ENCODE peak calls at places on chromosomes 13 and 19, in five cellular contexts. One of them, this sample, is unnamed. For H3K9me3, the result is how much of the 10 kb centered on the place peaks cover.

GRCh38 chr19:23273022-23273593 is 22.9 kb upstream of the ZNF724 start:
- DNase-seq in pancreas: no peak
- DNase-seq in ovary: no peak
- DNase-seq in mammary epithelial cell: peak
- DNase-seq in OCI-LY7: peak
- DNase-seq in this sample: no peak

GRCh38 chr19:16467581-16467980 is 4.2 kb downstream of the EPS15L1 start:
- DNase-seq in pancreas: no peak
- DNase-seq in ovary: no peak
- DNase-seq in mammary epithelial cell: no peak
- DNase-seq in OCI-LY7: no peak
- DNase-seq in this sample: peak

GRCh38 chr13:110714798-110715394 is 1.4 kb downstream of the ING1 start:
- DNase-seq in pancreas: peak
- DNase-seq in ovary: peak
- DNase-seq in mammary epithelial cell: no peak
- DNase-seq in OCI-LY7: peak
- DNase-seq in this sample: peak

GRCh38 chr19:1088419-1089066 is 6.6 kb downstream of the POLR2E start:
- DNase-seq in pancreas: no peak
- DNase-seq in ovary: no peak
- DNase-seq in mammary epithelial cell: no peak
- DNase-seq in OCI-LY7: no peak
- DNase-seq in this sample: peak

GRCh38 chr13:80341771-80342271 is 895 bp upstream of the SPRY2 start:
- DNase-seq in pancreas: peak
- DNase-seq in ovary: peak
- DNase-seq in mammary epithelial cell: no peak
- DNase-seq in OCI-LY7: no peak
- DNase-seq in this sample: peak

GRCh38 chr13:43561081-43561480 is 225.7 kb downstream of the ENOX1 start:
- DNase-seq in pancreas: no peak
- DNase-seq in ovary: no peak
- DNase-seq in mammary epithelial cell: no peak
- DNase-seq in OCI-LY7: no peak
- DNase-seq in this sample: no peak

GRCh38 chr19:36604656-36605100 is 435 bp upstream of the ZNF382 start:
- DNase-seq in pancreas: peak
- DNase-seq in ovary: no peak
- DNase-seq in mammary epithelial cell: peak
- DNase-seq in OCI-LY7: no peak
- DNase-seq in this sample: peak

GRCh38 chr19:15564534-15565168 is 50.4 kb upstream of the CYP4F8 start:
- DNase-seq in pancreas: no peak
- DNase-seq in ovary: no peak
- DNase-seq in mammary epithelial cell: no peak
- DNase-seq in OCI-LY7: no peak
- DNase-seq in this sample: no peak

GRCh38 chr19:41670755-41671154 is 17.3 kb downstream of the CEACAM7 start:
- DNase-seq in pancreas: no peak
- DNase-seq in ovary: no peak
- DNase-seq in mammary epithelial cell: no peak
- DNase-seq in OCI-LY7: no peak
- DNase-seq in this sample: no peak

GRCh38 chr13:30908416-30908980 is 2.4 kb downstream of the MEDAG start:
- DNase-seq in pancreas: no peak
- DNase-seq in ovary: peak
- DNase-seq in mammary epithelial cell: no peak
- DNase-seq in OCI-LY7: no peak
- DNase-seq in this sample: peak

GRCh38 chr13:26400545-26400944 is 146.6 kb downstream of the CDK8 start:
- DNase-seq in pancreas: no peak
- DNase-seq in ovary: no peak
- DNase-seq in mammary epithelial cell: no peak
- DNase-seq in OCI-LY7: no peak
- DNase-seq in this sample: no peak

GRCh38 chr13:98267080-98267912 is 90.2 kb upstream of the RNF113B start:
- DNase-seq in pancreas: peak
- DNase-seq in ovary: no peak
- DNase-seq in mammary epithelial cell: peak
- DNase-seq in OCI-LY7: no peak
- DNase-seq in this sample: peak

GRCh38 chr19:57465680-57466381 is 8.9 kb upstream of the VN1R1 start:
- DNase-seq in pancreas: no peak
- DNase-seq in ovary: no peak
- DNase-seq in mammary epithelial cell: peak
- DNase-seq in OCI-LY7: peak
- DNase-seq in this sample: no peak
- H3K9me3 ChIP-seq in pancreas: under half
- H3K9me3 ChIP-seq in ovary: under half
- H3K9me3 ChIP-seq in mammary epithelial cell: under half
- H3K9me3 ChIP-seq in OCI-LY7: under half
- H3K9me3 ChIP-seq in this sample: under half

DNA sequence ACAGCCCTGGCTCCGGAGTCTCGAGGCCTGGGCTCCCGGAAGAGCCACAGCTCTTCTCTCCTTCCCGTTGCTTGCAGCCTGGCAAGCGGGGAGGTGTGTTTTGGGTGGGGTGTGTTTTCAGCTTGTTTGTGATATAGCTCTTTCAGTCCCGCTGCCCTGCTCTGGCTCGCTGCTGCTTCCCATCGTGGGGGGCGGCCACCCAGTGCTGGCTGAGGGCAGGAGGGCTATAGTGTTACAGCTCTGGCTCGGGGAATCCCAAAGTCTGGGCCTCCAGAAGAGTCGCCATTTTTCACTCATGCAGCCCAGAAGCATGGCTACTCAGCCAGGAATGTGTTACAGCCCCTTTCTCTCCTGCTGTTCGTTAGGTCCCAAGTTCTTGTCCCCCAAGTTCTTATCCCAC is 2.2 kb upstream of the ZNF256 start:
- DNase-seq in pancreas: no peak
- DNase-seq in ovary: no peak
- DNase-seq in mammary epithelial cell: no peak
- DNase-seq in OCI-LY7: no peak
- DNase-seq in this sample: no peak
- H3K9me3 ChIP-seq in pancreas: under half
- H3K9me3 ChIP-seq in ovary: under half
- H3K9me3 ChIP-seq in mammary epithelial cell: under half
- H3K9me3 ChIP-seq in OCI-LY7: under half
- H3K9me3 ChIP-seq in this sample: under half

GRCh38 chr19:56806639-56807038 is 33.9 kb downstream of the PEG3 start:
- DNase-seq in pancreas: no peak
- DNase-seq in ovary: no peak
- DNase-seq in mammary epithelial cell: no peak
- DNase-seq in OCI-LY7: no peak
- DNase-seq in this sample: no peak
- H3K9me3 ChIP-seq in pancreas: under half
- H3K9me3 ChIP-seq in ovary: under half
- H3K9me3 ChIP-seq in mammary epithelial cell: under half
- H3K9me3 ChIP-seq in OCI-LY7: under half
- H3K9me3 ChIP-seq in this sample: under half

DNA sequence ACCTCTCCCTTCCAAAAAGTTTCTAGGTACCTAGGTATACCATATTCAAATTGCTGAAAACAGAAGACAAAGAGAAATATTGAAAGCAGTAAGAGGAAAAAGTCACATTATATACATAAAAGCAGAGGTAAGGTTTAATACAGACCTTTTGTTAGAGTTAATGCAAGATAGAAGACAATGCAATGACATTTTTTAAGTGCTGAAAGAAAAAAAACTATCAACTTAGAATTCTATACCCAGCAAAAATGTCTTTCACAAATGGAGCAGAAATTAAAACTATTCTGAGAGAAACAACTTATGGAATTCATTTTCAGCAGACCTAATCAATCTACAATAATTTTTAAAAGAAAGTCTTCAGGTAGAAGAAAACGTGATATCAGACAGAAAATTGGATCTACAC is 77.2 kb downstream of the CRYL1 start:
- DNase-seq in pancreas: no peak
- DNase-seq in ovary: no peak
- DNase-seq in mammary epithelial cell: no peak
- DNase-seq in OCI-LY7: no peak
- DNase-seq in this sample: no peak
- H3K9me3 ChIP-seq in pancreas: under half
- H3K9me3 ChIP-seq in ovary: under half
- H3K9me3 ChIP-seq in mammary epithelial cell: under half
- H3K9me3 ChIP-seq in OCI-LY7: under half
- H3K9me3 ChIP-seq in this sample: under half

DNA sequence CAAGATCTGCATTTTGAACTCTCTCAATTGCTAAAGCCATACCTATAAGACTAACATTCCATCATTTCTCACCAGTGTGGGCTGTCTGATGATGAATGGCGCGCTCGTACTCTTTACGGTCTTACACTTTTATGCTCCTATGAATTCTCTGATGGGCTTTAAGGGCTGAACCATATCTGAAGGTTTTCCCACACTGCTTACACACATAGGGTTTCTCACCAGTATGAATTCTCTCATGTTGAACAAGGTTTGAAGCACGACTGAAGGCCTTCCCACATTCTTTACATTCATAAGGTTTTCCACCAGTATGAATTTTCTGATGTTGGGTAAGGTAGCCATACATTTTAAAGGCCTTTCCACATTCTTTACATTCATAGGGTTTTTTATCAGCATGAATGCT is 18.8 kb upstream of the ZNF607 start:
- DNase-seq in pancreas: no peak
- DNase-seq in ovary: no peak
- DNase-seq in mammary epithelial cell: no peak
- DNase-seq in OCI-LY7: no peak
- DNase-seq in this sample: no peak
- H3K9me3 ChIP-seq in pancreas: under half
- H3K9me3 ChIP-seq in ovary: under half
- H3K9me3 ChIP-seq in mammary epithelial cell: under half
- H3K9me3 ChIP-seq in OCI-LY7: under half
- H3K9me3 ChIP-seq in this sample: under half

GRCh38 chr19:53165691-53166091 is 6.8 kb upstream of the ZNF347 start:
- DNase-seq in pancreas: no peak
- DNase-seq in ovary: no peak
- DNase-seq in mammary epithelial cell: no peak
- DNase-seq in OCI-LY7: no peak
- DNase-seq in this sample: no peak
- H3K9me3 ChIP-seq in pancreas: under half
- H3K9me3 ChIP-seq in ovary: under half
- H3K9me3 ChIP-seq in mammary epithelial cell: under half
- H3K9me3 ChIP-seq in OCI-LY7: under half
- H3K9me3 ChIP-seq in this sample: under half

GRCh38 chr19:27859689-27860088 is 1353.3 kb downstream of the UQCRFS1 start:
- DNase-seq in pancreas: no peak
- DNase-seq in ovary: no peak
- DNase-seq in mammary epithelial cell: peak
- DNase-seq in OCI-LY7: no peak
- DNase-seq in this sample: no peak
- H3K9me3 ChIP-seq in pancreas: under half
- H3K9me3 ChIP-seq in ovary: under half
- H3K9me3 ChIP-seq in mammary epithelial cell: under half
- H3K9me3 ChIP-seq in OCI-LY7: under half
- H3K9me3 ChIP-seq in this sample: under half

GRCh38 chr19:20278342-20278741 is 111.3 kb downstream of the ZNF486 start:
- DNase-seq in pancreas: no peak
- DNase-seq in ovary: no peak
- DNase-seq in mammary epithelial cell: no peak
- DNase-seq in OCI-LY7: no peak
- DNase-seq in this sample: no peak
- H3K9me3 ChIP-seq in pancreas: under half
- H3K9me3 ChIP-seq in ovary: under half
- H3K9me3 ChIP-seq in mammary epithelial cell: under half
- H3K9me3 ChIP-seq in OCI-LY7: under half
- H3K9me3 ChIP-seq in this sample: under half